ENCODE peak calls at places on chromosomes 16 and 17, in four cellular contexts. D is A549, Z is body of pancreas, C is ovary. A is an unnamed sample.

GRCh38 chr16:3487521-3488410 is 7.5 kb downstream of the C16orf90 start:
- DNase-seq in C (no peak), D (no peak), Z (no peak), A (no peak)

GRCh38 chr17:17377568-17377967 is 74.4 kb downstream of the NT5M start:
- DNase-seq in Z (no peak), C (no peak), D (no peak), A (no peak)

GRCh38 chr16:82761858-82762257 is 135.1 kb downstream of the CDH13 start:
- DNase-seq in Z (no peak), C (no peak), D (no peak), A (no peak)

GRCh38 chr17:10622610-10623485 is 34.3 kb downstream of the MYH3 start:
- DNase-seq in Z (no peak), D (no peak), C (no peak), A (no peak)

GRCh38 chr17:70208825-70209555 is 39.7 kb downstream of the KCNJ2 start:
- DNase-seq in Z (peak), C (no peak), D (no peak), A (no peak)

GRCh38 chr16:35585411-35585810 is 2126.0 kb downstream of the TP53TG3F start:
- DNase-seq in C (no peak), D (no peak), Z (no peak), A (no peak)

GRCh38 chr17:38533706-38534497 is 71.8 kb downstream of the SRCIN1 start:
- DNase-seq in C (no peak), Z (no peak), D (no peak), A (no peak)

GRCh38 chr17:80112471-80113032 is 11.2 kb downstream of the GAA start:
- DNase-seq in D (no peak), C (no peak), Z (no peak), A (no peak)

GRCh38 chr17:34171245-34171818 is 83.8 kb upstream of the CCL2 start:
- DNase-seq in D (peak), C (peak), Z (peak), A (peak)

GRCh38 chr17:80421381-80422090 is 6.6 kb downstream of the ENDOV start:
- DNase-seq in D (no peak), Z (no peak), C (no peak), A (no peak)

GRCh38 chr17:4751925-4752324 is 12.2 kb upstream of the CXCL16 start:
- DNase-seq in C (no peak), D (no peak), Z (no peak), A (no peak)

GRCh38 chr17:44267818-44268490 is at the start of gene SLC4A1:
- DNase-seq in Z (no peak), C (no peak), D (no peak), A (no peak)

GRCh38 chr16:86626966-86627365 is 48.6 kb downstream of the FOXL1 start:
- DNase-seq in C (no peak), D (no peak), Z (no peak), A (no peak)

GRCh38 chr16:2776500-2777139 is 460 bp downstream of the ELOB start:
- DNase-seq in D (no peak), C (no peak), Z (no peak), A (no peak)

GRCh38 chr17:33436321-33436720 is 143.2 kb upstream of the ASIC2 start:
- DNase-seq in D (no peak), Z (no peak), C (no peak), A (no peak)

GRCh38 chr17:33192961-33193911 is 99.9 kb downstream of the ASIC2 start:
- DNase-seq in Z (no peak), C (no peak), D (no peak), A (no peak)

GRCh38 chr16:70568601-70569217 is 45.1 kb downstream of the SF3B3 start:
- DNase-seq in C (no peak), D (no peak), Z (no peak), A (no peak)

GRCh38 chr17:47180337-47180736 is 8.8 kb downstream of the CDC27 start:
- DNase-seq in Z (no peak), D (no peak), C (no peak), A (no peak)

GRCh38 chr17:31581022-31581483 is 189.6 kb downstream of the RAB11FIP4 start:
- DNase-seq in Z (peak), D (no peak), C (peak), A (peak)

GRCh38 chr17:77882481-77883212 is 75.9 kb upstream of the TNRC6C start:
- DNase-seq in C (no peak), D (no peak), Z (peak), A (no peak)

GRCh38 chr16:87924937-87925670 is 11.2 kb downstream of the CA5A start:
- DNase-seq in D (no peak), C (no peak), Z (peak), A (no peak)

GRCh38 chr16:4306439-4307214 is 9.2 kb upstream of the GLIS2 start:
- DNase-seq in C (no peak), D (no peak), Z (no peak), A (no peak)

GRCh38 chr16:67613808-67614207 is 31.1 kb upstream of the CARMIL2 start:
- DNase-seq in D (no peak), Z (no peak), C (no peak), A (no peak)
- TF ChIP-seq CTCF in D (no peak), Z (no peak), C (no peak), A (peak)

DNA sequence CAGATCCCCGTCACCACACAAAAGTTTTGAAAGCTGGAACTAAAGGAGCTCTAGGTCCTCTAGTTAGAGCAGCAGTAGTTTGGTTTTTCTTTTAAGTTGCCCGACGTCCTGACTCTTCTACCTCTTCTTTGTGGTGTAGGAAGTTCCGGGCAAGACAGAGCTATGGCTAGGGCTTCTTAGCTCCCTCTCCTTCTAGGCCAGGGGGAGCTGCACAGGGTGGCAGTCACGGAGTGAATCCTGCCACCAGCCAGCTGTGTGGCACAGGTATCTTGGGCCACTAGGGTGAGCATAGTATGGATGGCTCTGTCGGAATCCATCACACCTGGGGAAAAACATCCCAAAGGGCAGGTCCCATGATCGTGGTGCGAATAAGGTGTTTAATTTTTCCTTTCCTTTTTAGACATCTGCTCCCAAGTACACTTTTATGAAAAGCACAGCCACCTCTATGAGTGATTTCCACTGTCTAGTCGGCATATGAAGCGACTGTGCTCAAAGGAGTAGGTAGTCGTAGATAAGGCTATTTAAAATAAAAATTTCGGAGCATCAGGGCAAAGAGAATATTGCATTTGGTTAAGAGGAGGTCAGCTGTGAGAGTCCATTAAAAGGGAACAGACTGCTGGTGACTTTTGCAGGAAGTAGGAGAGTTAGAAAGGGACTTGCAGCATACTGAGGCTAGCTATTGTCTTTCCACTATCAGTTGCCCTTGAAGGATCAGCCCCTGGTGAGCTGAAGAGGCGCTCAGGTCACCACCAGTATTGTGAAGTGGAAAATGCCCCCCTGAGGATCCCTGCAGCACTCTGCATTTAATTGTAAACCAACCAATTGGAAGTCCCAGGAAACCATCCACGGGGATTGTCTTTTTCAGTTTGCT is 2.1 kb downstream of the PRKCA start:
- DNase-seq in Z (no peak), D (peak), C (no peak), A (no peak)
- TF ChIP-seq CTCF in Z (no peak), D (peak), C (no peak), A (no peak)

GRCh38 chr16:50718761-50719400 is 23.0 kb upstream of the CYLD start:
- DNase-seq in D (no peak), Z (no peak), C (no peak), A (no peak)

GRCh38 chr16:50721549-50722409 is 20.1 kb upstream of the CYLD start:
- DNase-seq in Z (peak), C (no peak), D (no peak), A (no peak)

GRCh38 chr16:50718061-50718760 is 23.7 kb upstream of the CYLD start:
- DNase-seq in Z (no peak), C (no peak), D (no peak), A (peak)

GRCh38 chr16:50717109-50717893 is 23.9 kb downstream of the NOD2 start:
- DNase-seq in C (no peak), D (no peak), Z (no peak), A (no peak)

DNA sequence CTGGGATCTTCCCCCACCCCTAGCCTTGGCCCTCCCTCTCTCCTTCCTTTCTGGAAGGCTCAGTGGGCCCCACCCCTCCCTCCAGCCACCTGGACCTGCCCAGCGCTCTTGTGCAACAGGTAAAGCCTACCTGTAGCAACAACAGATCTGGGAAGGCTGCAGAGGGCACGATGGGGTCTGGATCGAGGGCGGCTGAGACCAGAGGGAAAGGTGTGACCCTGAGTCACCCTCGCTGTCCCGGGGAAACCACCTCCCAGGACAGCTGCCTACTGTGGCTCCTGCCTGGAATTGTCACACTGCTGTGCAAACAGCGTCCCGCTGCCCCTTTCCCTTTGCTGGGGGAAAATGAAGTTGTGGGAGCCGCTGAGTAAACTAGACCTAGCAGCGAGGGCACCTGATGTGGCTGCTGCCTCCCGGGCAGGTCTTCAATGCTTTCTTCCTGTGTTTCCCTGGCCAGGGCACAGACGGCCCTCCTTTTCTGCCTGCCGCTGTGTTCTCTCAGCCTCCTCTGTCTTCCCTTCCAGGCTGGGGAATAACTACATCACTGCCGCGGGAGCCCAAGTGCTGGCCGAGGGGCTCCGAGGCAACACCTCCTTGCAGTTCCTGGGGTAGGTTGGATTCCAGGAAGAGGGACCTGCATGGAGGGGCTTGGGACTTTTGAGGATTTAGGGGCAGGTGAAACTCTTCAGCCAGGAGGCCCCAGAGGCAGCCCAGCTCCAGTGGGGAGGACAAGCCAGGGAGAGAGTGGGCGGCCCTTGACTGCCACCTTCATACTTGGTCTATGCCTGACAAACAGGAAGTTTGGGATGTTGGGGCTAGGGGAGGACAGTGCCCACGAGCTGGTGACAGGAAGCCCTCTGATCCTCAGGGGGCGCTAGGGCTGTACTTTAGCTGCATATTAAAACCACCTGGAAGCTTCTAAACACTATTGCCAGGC is 22.2 kb upstream of the CYLD start:
- DNase-seq in D (no peak), Z (no peak), C (no peak), A (no peak)
- TF ChIP-seq CTCF in D (no peak), Z (no peak), C (no peak), A (no peak)

DNA sequence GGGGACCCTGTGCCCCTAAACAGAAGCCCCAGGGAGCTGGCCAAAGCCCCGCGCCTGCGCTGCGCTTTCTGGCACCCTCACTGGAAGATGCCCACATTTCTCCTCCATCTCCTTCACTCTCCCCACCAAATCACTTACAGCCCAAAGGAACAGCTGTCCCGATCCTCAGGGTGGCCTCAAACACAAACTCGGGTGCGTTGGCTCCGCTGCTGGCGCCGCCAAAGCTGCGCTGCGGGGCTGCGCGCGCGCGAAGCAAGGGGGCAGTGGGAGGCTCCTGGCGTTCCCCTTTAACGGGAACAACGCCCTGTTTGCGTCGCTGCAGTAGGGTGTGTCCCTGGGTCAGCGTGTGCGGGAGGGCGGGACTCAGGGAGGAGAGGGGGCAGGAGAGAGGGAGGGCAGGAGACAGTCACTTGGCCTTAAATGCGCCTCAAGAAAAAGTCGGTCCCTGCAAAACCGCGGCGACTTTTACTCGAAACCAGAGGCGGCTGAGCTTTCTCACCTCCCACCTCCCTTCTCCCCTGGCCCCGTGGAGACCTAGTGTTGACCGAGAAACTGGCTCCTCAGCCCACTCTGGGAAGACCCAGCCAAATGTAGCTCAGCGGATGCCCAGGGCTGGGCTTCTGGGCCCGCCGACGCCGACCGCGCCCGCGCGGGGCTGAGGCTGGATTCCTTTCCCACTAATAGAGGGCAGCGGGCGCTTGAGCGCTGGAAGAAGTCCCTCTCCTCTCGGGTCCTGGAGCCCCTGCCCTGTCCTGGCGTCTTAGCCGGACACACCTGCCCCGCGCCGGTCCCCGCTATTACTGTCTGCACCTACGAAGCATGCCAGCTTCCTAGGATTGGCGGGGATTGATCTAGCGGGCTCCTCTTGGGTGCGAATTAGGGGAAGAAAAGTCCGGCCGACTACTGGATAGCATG is 2.6 kb downstream of the PMP22 start:
- DNase-seq in Z (peak), D (peak), C (peak), A (peak)
- TF ChIP-seq CTCF in Z (no peak), D (no peak), C (no peak), A (peak)

GRCh38 chr16:52440248-52440647 is 106.7 kb downstream of the TOX3 start:
- DNase-seq in D (no peak), Z (no peak), C (no peak), A (no peak)

GRCh38 chr16:52439171-52439701 is 107.7 kb downstream of the TOX3 start:
- DNase-seq in Z (no peak), C (no peak), D (no peak), A (no peak)

GRCh38 chr16:52439750-52440149 is 107.2 kb downstream of the TOX3 start:
- DNase-seq in Z (no peak), D (no peak), C (no peak), A (no peak)

GRCh38 chr16:52446076-52446475 is 100.9 kb downstream of the TOX3 start:
- DNase-seq in D (no peak), C (no peak), Z (no peak), A (no peak)

GRCh38 chr16:52441886-52442285 is 105.1 kb downstream of the TOX3 start:
- DNase-seq in Z (no peak), C (no peak), D (no peak), A (no peak)
- TF ChIP-seq CTCF in Z (no peak), C (no peak), D (no peak), A (no peak)

DNA sequence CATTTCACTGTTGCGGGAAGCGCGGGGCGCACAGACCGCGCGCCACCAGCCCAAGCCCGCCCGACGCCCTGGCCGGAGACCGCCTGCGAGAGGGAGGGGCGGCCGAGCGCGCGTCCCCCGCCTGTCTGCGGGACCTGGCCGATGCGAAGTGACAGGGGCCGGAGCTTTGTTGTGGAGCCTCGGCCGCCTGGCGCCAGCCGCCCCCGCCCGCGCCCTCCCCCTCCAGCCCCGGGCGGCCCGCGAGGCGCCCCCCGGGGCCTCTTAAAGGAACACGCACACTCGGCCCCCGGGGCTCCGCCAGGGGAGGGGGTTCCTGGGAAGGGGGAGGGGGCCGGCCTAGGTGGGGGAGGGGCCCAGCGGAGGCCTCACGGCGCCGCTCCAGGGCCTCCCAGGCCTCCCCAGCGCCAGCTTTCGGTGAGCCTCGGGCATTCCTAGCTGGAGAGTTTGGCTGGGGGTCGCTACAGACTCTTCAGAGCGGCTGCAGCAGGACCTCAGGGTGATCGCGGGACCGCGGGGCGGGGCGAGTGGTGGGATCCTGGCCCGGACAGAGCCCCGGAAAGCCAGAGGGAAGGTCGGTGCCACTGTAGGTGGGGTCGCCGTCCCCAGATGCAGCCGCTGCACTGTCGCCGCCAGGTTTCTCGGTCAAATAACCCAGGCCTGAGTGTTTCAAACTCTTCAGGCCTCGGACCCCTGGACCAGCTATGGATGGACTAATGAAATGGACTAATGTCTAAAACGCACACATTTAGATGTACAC is 2.4 kb upstream of the TBX2 start:
- DNase-seq in Z (no peak), D (no peak), C (no peak), A (no peak)
- TF ChIP-seq CTCF in Z (no peak), D (no peak), C (no peak), A (peak)

A was measured in HFFc6.